ENCODE peak calls at places on chromosomes 3 and 15, in eight cellular contexts. F, R, I, J, U, D, H and L are unnamed samples. For H3K4me1, the result is how much of the 10 kb centered on the place peaks cover.

GRCh38 chr15:49423906-49424520 is 971 bp downstream of the FGF7 start:
- DNase-seq in U (no peak), H (no peak), D (no peak), I (no peak), R (no peak), F (no peak), J (no peak), L (no peak)

GRCh38 chr15:74893627-74894026 is 3.8 kb downstream of the MPI start:
- DNase-seq in I (no peak), U (no peak), J (no peak), F (no peak), R (no peak), D (no peak), H (no peak), L (no peak)

GRCh38 chr3:16978234-16978920 is 93.6 kb downstream of the PLCL2 start:
- DNase-seq in H (peak), R (no peak), U (no peak), D (no peak), J (no peak), I (no peak), F (no peak), L (no peak)

GRCh38 chr3:186413615-186414415 is 51.8 kb upstream of the DGKG start:
- DNase-seq in R (peak), F (peak), I (peak), J (no peak), H (peak), U (no peak), D (no peak), L (peak)

GRCh38 chr3:45665101-45665572 is 24.1 kb upstream of the SACM1L start:
- DNase-seq in D (peak), R (peak), U (no peak), I (peak), H (peak), F (no peak), J (no peak), L (no peak)

GRCh38 chr15:72306211-72306785 is 13.7 kb downstream of the CELF6 start:
- DNase-seq in I (no peak), J (no peak), U (peak), H (peak), R (peak), D (no peak), F (no peak), L (no peak)

GRCh38 chr15:52326758-52327157 is 31.2 kb upstream of the MYO5C start:
- DNase-seq in H (no peak), U (no peak), J (no peak), D (no peak), I (no peak), F (no peak), R (no peak), L (no peak)

GRCh38 chr3:24185738-24186384 is 240.8 kb downstream of the NR1D2 start:
- DNase-seq in U (no peak), H (no peak), J (no peak), F (peak), D (peak), R (peak), I (no peak), L (no peak)

GRCh38 chr3:126179825-126180476 is 435 bp downstream of the ALDH1L1 start:
- DNase-seq in D (no peak), U (no peak), H (peak), J (no peak), R (peak), F (peak), I (no peak), L (no peak)
- TF ChIP-seq POLR2A in D (no peak), U (no peak), H (no peak), J (no peak), R (no peak), F (no peak), I (no peak), L (no peak)

GRCh38 chr3:98555025-98555379 is 23.2 kb downstream of the GPR15 start:
- DNase-seq in D (no peak), H (no peak), I (no peak), F (no peak), R (no peak), J (no peak), U (no peak), L (no peak)
- H3K4me1 ChIP-seq in D (under half), H (under half), I (under half), F (under half), R (under half), J (under half), U (under half), L (under half)

GRCh38 chr3:109369510-109369909 is 32.2 kb upstream of the DPPA4 start:
- DNase-seq in H (peak), I (no peak), F (no peak), D (no peak), R (no peak), J (no peak), U (no peak), L (no peak)
- TF ChIP-seq CTCF in H (peak), I (no peak), F (no peak), D (no peak), R (no peak), J (no peak), U (no peak), L (no peak)

GRCh38 chr15:45441686-45442085 is 63.3 kb upstream of the GATM start:
- DNase-seq in H (peak), U (no peak), D (peak), R (peak), F (no peak), J (no peak), I (peak), L (no peak)
- TF ChIP-seq POLR2A in H (no peak), U (no peak), D (no peak), R (no peak), F (no peak), J (no peak), I (no peak), L (no peak)

GRCh38 chr3:171267089-171267488 is 193.1 kb downstream of the TNIK start:
- DNase-seq in J (no peak), R (no peak), F (no peak), I (no peak), H (no peak), U (no peak), D (no peak), L (no peak)
- H3K4me1 ChIP-seq in J (under half), R (under half), F (under half), I (under half), H (under half), U (under half), D (under half), L (under half)

DNA sequence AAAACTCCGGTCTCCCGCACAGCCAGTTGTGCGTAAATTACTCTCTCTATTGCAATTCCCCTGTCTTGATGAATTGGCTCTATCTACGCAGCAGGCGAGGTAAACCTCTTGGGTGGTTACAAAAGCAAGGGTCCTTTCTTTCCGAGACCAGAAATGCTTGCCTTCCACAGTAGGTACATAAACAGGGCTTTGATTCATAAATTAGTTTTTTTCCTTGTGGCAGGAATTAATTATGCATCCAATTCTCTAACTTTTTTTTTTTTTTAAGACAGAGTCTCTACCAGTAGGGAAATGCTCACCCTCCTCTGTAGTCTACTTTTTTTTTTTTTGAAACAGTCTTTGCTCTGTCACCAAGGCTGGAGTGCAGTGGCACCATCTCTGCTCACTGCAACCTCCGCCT is 16.3 kb downstream of the CD80 start:
- DNase-seq in J (no peak), R (no peak), I (no peak), U (no peak), D (no peak), H (no peak), F (no peak), L (no peak)
- TF ChIP-seq CTCF in J (no peak), R (no peak), I (no peak), U (no peak), D (no peak), H (no peak), F (no peak), L (no peak)